ENCODE peak calls at places on chromosomes 7 and 10, in six cellular contexts. One of them, this sample, is unnamed.

GRCh38 chr7:157513682-157514081 is 176.9 kb downstream of the DNAJB6 start:
- DNase-seq in NCI-H1417 treated with DMSO at 0.1 percent for 48 hours: no peak
- DNase-seq in dorsolateral prefrontal cortex: no peak
- DNase-seq in stimulated activated CD4-positive, alpha-beta T cell treated with anti-CD3 and anti-CD28 coated beads, TNF-alpha, amount 100 ng/mL, for 48 hours: no peak
- DNase-seq in AG04450: no peak
- DNase-seq in NCI-H187: no peak
- DNase-seq in this sample: no peak

GRCh38 chr10:70778267-70778924 is 6.8 kb downstream of the TBATA start:
- DNase-seq in NCI-H1417 treated with DMSO at 0.1 percent for 48 hours: no peak
- DNase-seq in dorsolateral prefrontal cortex: no peak
- DNase-seq in stimulated activated CD4-positive, alpha-beta T cell treated with anti-CD3 and anti-CD28 coated beads, TNF-alpha, amount 100 ng/mL, for 48 hours: no peak
- DNase-seq in AG04450: no peak
- DNase-seq in NCI-H187: no peak
- DNase-seq in this sample: no peak

GRCh38 chr7:131722371-131722770 is 165.9 kb upstream of the PODXL start:
- DNase-seq in NCI-H1417 treated with DMSO at 0.1 percent for 48 hours: no peak
- DNase-seq in dorsolateral prefrontal cortex: no peak
- DNase-seq in stimulated activated CD4-positive, alpha-beta T cell treated with anti-CD3 and anti-CD28 coated beads, TNF-alpha, amount 100 ng/mL, for 48 hours: no peak
- DNase-seq in AG04450: no peak
- DNase-seq in NCI-H187: no peak
- DNase-seq in this sample: no peak

GRCh38 chr7:50690541-50691011 is 92.1 kb downstream of the GRB10 start:
- DNase-seq in NCI-H1417 treated with DMSO at 0.1 percent for 48 hours: no peak
- DNase-seq in dorsolateral prefrontal cortex: no peak
- DNase-seq in stimulated activated CD4-positive, alpha-beta T cell treated with anti-CD3 and anti-CD28 coated beads, TNF-alpha, amount 100 ng/mL, for 48 hours: no peak
- DNase-seq in AG04450: no peak
- DNase-seq in NCI-H187: no peak
- DNase-seq in this sample: no peak

GRCh38 chr7:2939193-2939885 is 95.2 kb upstream of the GNA12 start:
- DNase-seq in NCI-H1417 treated with DMSO at 0.1 percent for 48 hours: no peak
- DNase-seq in dorsolateral prefrontal cortex: no peak
- DNase-seq in stimulated activated CD4-positive, alpha-beta T cell treated with anti-CD3 and anti-CD28 coated beads, TNF-alpha, amount 100 ng/mL, for 48 hours: no peak
- DNase-seq in AG04450: no peak
- DNase-seq in NCI-H187: no peak
- DNase-seq in this sample: no peak

GRCh38 chr10:129507216-129507615 is 40.2 kb downstream of the MGMT start:
- DNase-seq in NCI-H1417 treated with DMSO at 0.1 percent for 48 hours: no peak
- DNase-seq in dorsolateral prefrontal cortex: no peak
- DNase-seq in stimulated activated CD4-positive, alpha-beta T cell treated with anti-CD3 and anti-CD28 coated beads, TNF-alpha, amount 100 ng/mL, for 48 hours: no peak
- DNase-seq in AG04450: no peak
- DNase-seq in NCI-H187: no peak
- DNase-seq in this sample: no peak

GRCh38 chr7:140673063-140673769 is 471 bp downstream of the ADCK2 start:
- DNase-seq in NCI-H1417 treated with DMSO at 0.1 percent for 48 hours: no peak
- DNase-seq in dorsolateral prefrontal cortex: no peak
- DNase-seq in stimulated activated CD4-positive, alpha-beta T cell treated with anti-CD3 and anti-CD28 coated beads, TNF-alpha, amount 100 ng/mL, for 48 hours: peak
- DNase-seq in AG04450: no peak
- DNase-seq in NCI-H187: peak
- DNase-seq in this sample: peak

GRCh38 chr10:116268976-116269375 is 4.0 kb downstream of the GFRA1 start:
- DNase-seq in NCI-H1417 treated with DMSO at 0.1 percent for 48 hours: no peak
- DNase-seq in dorsolateral prefrontal cortex: no peak
- DNase-seq in stimulated activated CD4-positive, alpha-beta T cell treated with anti-CD3 and anti-CD28 coated beads, TNF-alpha, amount 100 ng/mL, for 48 hours: no peak
- DNase-seq in AG04450: no peak
- DNase-seq in NCI-H187: no peak
- DNase-seq in this sample: no peak

GRCh38 chr10:88012627-88013026 is 149.2 kb downstream of the PTEN start:
- DNase-seq in NCI-H1417 treated with DMSO at 0.1 percent for 48 hours: no peak
- DNase-seq in dorsolateral prefrontal cortex: no peak
- DNase-seq in stimulated activated CD4-positive, alpha-beta T cell treated with anti-CD3 and anti-CD28 coated beads, TNF-alpha, amount 100 ng/mL, for 48 hours: no peak
- DNase-seq in AG04450: no peak
- DNase-seq in NCI-H187: no peak
- DNase-seq in this sample: no peak

GRCh38 chr10:3486346-3487065 is 298.5 kb downstream of the KLF6 start:
- DNase-seq in NCI-H1417 treated with DMSO at 0.1 percent for 48 hours: no peak
- DNase-seq in dorsolateral prefrontal cortex: no peak
- DNase-seq in stimulated activated CD4-positive, alpha-beta T cell treated with anti-CD3 and anti-CD28 coated beads, TNF-alpha, amount 100 ng/mL, for 48 hours: no peak
- DNase-seq in AG04450: no peak
- DNase-seq in NCI-H187: peak
- DNase-seq in this sample: no peak

GRCh38 chr7:102434039-102434481 is 685 bp downstream of the ORAI2 start:
- DNase-seq in NCI-H1417 treated with DMSO at 0.1 percent for 48 hours: no peak
- DNase-seq in dorsolateral prefrontal cortex: no peak
- DNase-seq in stimulated activated CD4-positive, alpha-beta T cell treated with anti-CD3 and anti-CD28 coated beads, TNF-alpha, amount 100 ng/mL, for 48 hours: no peak
- DNase-seq in AG04450: no peak
- DNase-seq in NCI-H187: no peak
- DNase-seq in this sample: no peak

GRCh38 chr10:116006508-116006907 is 266.5 kb downstream of the GFRA1 start:
- DNase-seq in NCI-H1417 treated with DMSO at 0.1 percent for 48 hours: no peak
- DNase-seq in dorsolateral prefrontal cortex: no peak
- DNase-seq in stimulated activated CD4-positive, alpha-beta T cell treated with anti-CD3 and anti-CD28 coated beads, TNF-alpha, amount 100 ng/mL, for 48 hours: no peak
- DNase-seq in AG04450: no peak
- DNase-seq in NCI-H187: no peak
- DNase-seq in this sample: no peak

GRCh38 chr7:23710000-23710399 is at the start of gene STK31:
- DNase-seq in NCI-H1417 treated with DMSO at 0.1 percent for 48 hours: no peak
- DNase-seq in dorsolateral prefrontal cortex: no peak
- DNase-seq in stimulated activated CD4-positive, alpha-beta T cell treated with anti-CD3 and anti-CD28 coated beads, TNF-alpha, amount 100 ng/mL, for 48 hours: no peak
- DNase-seq in AG04450: no peak
- DNase-seq in NCI-H187: no peak
- DNase-seq in this sample: no peak

GRCh38 chr10:67804395-67804678 is 33.7 kb downstream of the DNAJC12 start:
- DNase-seq in NCI-H1417 treated with DMSO at 0.1 percent for 48 hours: no peak
- DNase-seq in dorsolateral prefrontal cortex: no peak
- DNase-seq in stimulated activated CD4-positive, alpha-beta T cell treated with anti-CD3 and anti-CD28 coated beads, TNF-alpha, amount 100 ng/mL, for 48 hours: no peak
- DNase-seq in AG04450: no peak
- DNase-seq in NCI-H187: no peak
- DNase-seq in this sample: no peak

GRCh38 chr7:155373359-155374273 is 75.9 kb downstream of the INSIG1 start:
- DNase-seq in NCI-H1417 treated with DMSO at 0.1 percent for 48 hours: no peak
- DNase-seq in dorsolateral prefrontal cortex: no peak
- DNase-seq in stimulated activated CD4-positive, alpha-beta T cell treated with anti-CD3 and anti-CD28 coated beads, TNF-alpha, amount 100 ng/mL, for 48 hours: no peak
- DNase-seq in AG04450: no peak
- DNase-seq in NCI-H187: no peak
- DNase-seq in this sample: no peak

GRCh38 chr10:43201545-43202131 is 63.4 kb downstream of the CSGALNACT2 start:
- DNase-seq in NCI-H1417 treated with DMSO at 0.1 percent for 48 hours: no peak
- DNase-seq in dorsolateral prefrontal cortex: no peak
- DNase-seq in stimulated activated CD4-positive, alpha-beta T cell treated with anti-CD3 and anti-CD28 coated beads, TNF-alpha, amount 100 ng/mL, for 48 hours: no peak
- DNase-seq in AG04450: no peak
- DNase-seq in NCI-H187: no peak
- DNase-seq in this sample: no peak

GRCh38 chr7:41116337-41116736 is 586.6 kb downstream of the INHBA start:
- DNase-seq in NCI-H1417 treated with DMSO at 0.1 percent for 48 hours: no peak
- DNase-seq in dorsolateral prefrontal cortex: no peak
- DNase-seq in stimulated activated CD4-positive, alpha-beta T cell treated with anti-CD3 and anti-CD28 coated beads, TNF-alpha, amount 100 ng/mL, for 48 hours: no peak
- DNase-seq in AG04450: no peak
- DNase-seq in NCI-H187: no peak
- DNase-seq in this sample: no peak

GRCh38 chr7:159025161-159025779 is 119.4 kb downstream of the VIPR2 start:
- DNase-seq in NCI-H1417 treated with DMSO at 0.1 percent for 48 hours: no peak
- DNase-seq in dorsolateral prefrontal cortex: no peak
- DNase-seq in stimulated activated CD4-positive, alpha-beta T cell treated with anti-CD3 and anti-CD28 coated beads, TNF-alpha, amount 100 ng/mL, for 48 hours: no peak
- DNase-seq in AG04450: no peak
- DNase-seq in NCI-H187: no peak
- DNase-seq in this sample: no peak

GRCh38 chr7:83072576-83073517 is 89.8 kb downstream of the PCLO start:
- DNase-seq in NCI-H1417 treated with DMSO at 0.1 percent for 48 hours: no peak
- DNase-seq in dorsolateral prefrontal cortex: no peak
- DNase-seq in stimulated activated CD4-positive, alpha-beta T cell treated with anti-CD3 and anti-CD28 coated beads, TNF-alpha, amount 100 ng/mL, for 48 hours: no peak
- DNase-seq in AG04450: no peak
- DNase-seq in NCI-H187: no peak
- DNase-seq in this sample: no peak

GRCh38 chr7:150962743-150963399 is 15.2 kb downstream of the KCNH2 start:
- DNase-seq in NCI-H1417 treated with DMSO at 0.1 percent for 48 hours: no peak
- DNase-seq in dorsolateral prefrontal cortex: peak
- DNase-seq in stimulated activated CD4-positive, alpha-beta T cell treated with anti-CD3 and anti-CD28 coated beads, TNF-alpha, amount 100 ng/mL, for 48 hours: peak
- DNase-seq in AG04450: no peak
- DNase-seq in NCI-H187: no peak
- DNase-seq in this sample: no peak

GRCh38 chr7:104951546-104951945 is 62.5 kb upstream of the KMT2E start:
- DNase-seq in NCI-H1417 treated with DMSO at 0.1 percent for 48 hours: no peak
- DNase-seq in dorsolateral prefrontal cortex: no peak
- DNase-seq in stimulated activated CD4-positive, alpha-beta T cell treated with anti-CD3 and anti-CD28 coated beads, TNF-alpha, amount 100 ng/mL, for 48 hours: no peak
- DNase-seq in AG04450: no peak
- DNase-seq in NCI-H187: no peak
- DNase-seq in this sample: no peak

GRCh38 chr10:116888380-116889055 is 39.2 kb downstream of the ENO4 start:
- DNase-seq in NCI-H1417 treated with DMSO at 0.1 percent for 48 hours: no peak
- DNase-seq in dorsolateral prefrontal cortex: no peak
- DNase-seq in stimulated activated CD4-positive, alpha-beta T cell treated with anti-CD3 and anti-CD28 coated beads, TNF-alpha, amount 100 ng/mL, for 48 hours: no peak
- DNase-seq in AG04450: peak
- DNase-seq in NCI-H187: no peak
- DNase-seq in this sample: no peak

This sample was measured in DMS79.